ENCODE peak calls at places on chromosomes 13 and 19, in ten cellular contexts. P, Q, F, L, O, X, D, A, C and N are unnamed samples.

GRCh38 chr13:110716235-110716505 is 2.7 kb downstream of the ING1 start:
- DNase-seq in L (no peak), C (no peak), Q (no peak), P (peak), X (no peak), O (no peak), A (no peak), D (no peak), F (peak), N (peak)

GRCh38 chr13:40149611-40150283 is 494.3 kb downstream of the COG6 start:
- DNase-seq in P (no peak), X (no peak), L (peak), O (no peak), A (peak), C (peak), Q (no peak), D (no peak), F (peak), N (peak)

GRCh38 chr19:15397782-15398181 is 18.2 kb upstream of the AKAP8 start:
- DNase-seq in F (no peak), Q (no peak), L (no peak), D (no peak), O (no peak), A (no peak), C (no peak), P (no peak), X (no peak), N (no peak)

GRCh38 chr13:31927219-31927653 is 104.3 kb upstream of the FRY start:
- DNase-seq in F (no peak), Q (no peak), C (no peak), X (no peak), D (no peak), A (no peak), O (no peak), P (no peak), L (no peak), N (no peak)

GRCh38 chr13:113649212-113649611 is 8.8 kb downstream of the ATP4B start:
- DNase-seq in D (no peak), A (no peak), Q (no peak), P (no peak), O (peak), F (no peak), C (no peak), L (peak), X (no peak), N (no peak)

GRCh38 chr19:1151037-1151716 is 22.9 kb downstream of the SBNO2 start:
- DNase-seq in O (no peak), A (no peak), C (no peak), Q (no peak), D (no peak), P (no peak), X (no peak), F (peak), L (no peak), N (no peak)

GRCh38 chr19:38842439-38843174 is 7.2 kb downstream of the HNRNPL start:
- DNase-seq in P (no peak), D (no peak), X (no peak), Q (no peak), F (peak), O (no peak), C (no peak), A (no peak), L (no peak), N (no peak)

GRCh38 chr13:86087241-86087640 is 288.0 kb upstream of the SLITRK6 start:
- DNase-seq in Q (no peak), C (no peak), O (no peak), F (no peak), X (no peak), D (no peak), L (no peak), P (no peak), A (no peak), N (peak)

GRCh38 chr19:1357695-1358094 is 26.0 kb upstream of the NDUFS7 start:
- DNase-seq in F (no peak), X (no peak), D (no peak), Q (no peak), C (no peak), P (no peak), A (no peak), O (no peak), L (no peak), N (no peak)

GRCh38 chr13:21106089-21106488 is 44.7 kb upstream of the LATS2 start:
- DNase-seq in F (no peak), P (no peak), Q (no peak), O (no peak), L (no peak), C (peak), D (no peak), X (no peak), A (peak), N (peak)

GRCh38 chr13:38951525-38952313 is 38.9 kb downstream of the STOML3 start:
- DNase-seq in C (no peak), O (no peak), Q (peak), X (no peak), A (no peak), D (no peak), F (no peak), P (no peak), L (no peak), N (no peak)

GRCh38 chr13:26051231-26052135 is at the start of gene SHISA2:
- DNase-seq in O (peak), X (no peak), D (peak), F (peak), Q (peak), P (no peak), L (no peak), A (peak), C (no peak), N (peak)

GRCh38 chr13:69199664-69200063 is 908.0 kb upstream of the ATXN8OS start:
- DNase-seq in Q (no peak), X (no peak), D (no peak), O (no peak), C (no peak), P (no peak), A (no peak), L (no peak), F (no peak), N (no peak)

GRCh38 chr19:1122972-1123363 is 19.2 kb downstream of the GPX4 start:
- DNase-seq in C (peak), L (peak), F (peak), P (no peak), O (peak), Q (no peak), A (peak), D (no peak), X (no peak), N (peak)

GRCh38 chr13:113506025-113506685 is 15.6 kb upstream of the DCUN1D2 start:
- DNase-seq in X (no peak), D (no peak), C (no peak), F (no peak), Q (peak), O (no peak), L (no peak), A (no peak), P (no peak), N (no peak)

GRCh38 chr13:36509369-36509768 is 77.1 kb downstream of the CCNA1 start:
- DNase-seq in P (no peak), X (no peak), D (no peak), A (no peak), O (no peak), F (no peak), C (no peak), Q (no peak), L (no peak), N (no peak)

GRCh38 chr19:49328741-49329140 is 3.8 kb upstream of the SLC6A16 start:
- DNase-seq in L (no peak), C (no peak), F (no peak), O (no peak), P (no peak), A (no peak), Q (no peak), D (no peak), X (no peak), N (no peak)

DNA sequence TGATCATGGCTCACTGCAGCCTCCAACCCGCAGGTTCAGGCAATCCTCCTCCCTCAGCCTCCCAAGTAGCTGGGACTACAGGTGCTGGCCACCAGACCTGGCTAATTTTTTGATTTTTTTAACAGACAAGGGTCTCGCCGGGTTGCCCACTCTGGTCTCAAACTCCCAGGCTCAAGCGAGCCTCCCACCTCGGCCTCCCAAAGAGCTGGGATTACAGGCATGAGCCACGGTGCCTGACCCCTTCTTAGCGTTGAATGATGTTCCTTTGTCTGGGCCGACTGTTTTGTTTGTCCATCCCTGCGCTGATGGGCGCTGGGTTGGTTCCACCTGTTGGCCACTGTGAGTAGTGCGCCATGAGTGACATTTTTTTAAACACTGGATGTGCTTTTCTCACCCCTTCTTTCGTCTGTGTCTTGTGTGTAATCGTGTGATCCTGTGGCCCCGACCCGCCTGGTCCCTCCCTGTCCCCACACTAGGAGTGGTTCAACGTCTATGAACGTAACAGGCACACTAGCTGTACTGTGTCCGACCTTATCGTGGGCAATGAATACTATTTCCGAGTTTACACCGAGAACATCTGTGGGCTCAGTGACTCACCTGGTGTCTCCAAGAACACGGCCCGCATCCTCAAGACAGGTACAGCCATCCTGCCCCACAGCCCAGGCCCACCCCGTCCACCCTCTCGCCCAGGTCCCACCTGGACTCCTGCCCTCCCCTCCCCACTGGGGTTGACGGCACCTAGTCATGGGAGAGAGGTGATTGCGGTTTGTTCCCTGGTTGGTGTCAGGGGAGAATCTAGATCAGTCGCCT is 15.0 kb upstream of the EMC10 start:
- DNase-seq in O (peak), L (peak), P (peak), X (peak), Q (peak), F (peak), A (peak), D (no peak), C (peak), N (peak)
- TF ChIP-seq CTCF in O (peak), L (peak), P (no peak), X (peak), Q (peak), F (peak), A (peak), D (peak), C (peak), N (peak)

GRCh38 chr13:80196756-80197155 is 144.2 kb downstream of the SPRY2 start:
- DNase-seq in O (no peak), Q (no peak), C (peak), P (no peak), L (no peak), D (no peak), F (no peak), A (peak), X (no peak), N (no peak)
- TF ChIP-seq CTCF in O (no peak), Q (no peak), C (no peak), P (no peak), L (no peak), D (no peak), F (no peak), A (no peak), X (no peak), N (no peak)

DNA sequence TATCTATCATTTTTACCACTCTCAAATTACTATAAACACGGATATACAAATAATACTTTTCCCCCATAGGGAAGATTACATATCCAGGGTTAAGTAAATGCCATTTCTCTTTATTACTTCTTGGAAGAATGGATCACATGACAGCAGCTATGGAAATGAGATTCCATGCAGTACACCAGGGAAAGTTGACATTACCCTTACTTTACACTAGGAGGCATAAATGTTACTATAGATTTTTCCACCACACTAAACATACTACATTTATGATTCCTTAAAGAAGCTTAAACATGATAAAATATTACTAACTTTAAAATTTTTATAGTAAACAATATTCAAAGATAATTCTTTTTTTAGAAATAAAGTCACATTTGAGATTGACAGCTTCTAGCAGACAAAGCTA is 611.4 kb downstream of the PCDH9 start:
- DNase-seq in F (peak), D (no peak), Q (no peak), L (no peak), A (peak), P (no peak), O (no peak), X (no peak), C (peak), N (peak)
- TF ChIP-seq CTCF in F (peak), D (peak), Q (no peak), L (no peak), A (peak), P (no peak), O (peak), X (no peak), C (peak), N (peak)

DNA sequence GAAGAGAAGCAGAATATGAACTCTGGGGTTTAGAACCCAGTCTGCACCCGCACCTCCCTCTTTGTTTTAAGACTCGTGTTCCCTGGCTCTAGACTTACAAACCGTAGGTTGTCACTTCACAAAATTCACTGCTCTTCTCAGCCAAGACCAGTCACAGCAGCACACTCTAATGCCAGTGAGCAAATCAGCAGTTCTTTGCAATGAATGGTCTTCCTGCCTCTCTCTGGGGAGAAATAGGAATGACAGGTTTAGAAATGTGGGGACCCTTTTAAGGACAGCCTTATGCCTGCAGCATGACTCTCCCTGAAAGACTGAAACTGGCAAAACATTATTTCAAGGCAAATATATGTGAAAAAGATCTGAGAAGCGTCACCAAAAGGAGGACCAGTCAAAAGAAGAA is 156.9 kb downstream of the KCTD15 start:
- DNase-seq in O (no peak), Q (no peak), C (no peak), P (no peak), D (no peak), F (no peak), A (no peak), L (no peak), X (no peak), N (no peak)
- TF ChIP-seq CTCF in O (peak), Q (no peak), C (no peak), P (no peak), D (peak), F (no peak), A (no peak), L (no peak), X (no peak), N (no peak)

GRCh38 chr19:13163609-13164364 is 13.6 kb downstream of the IER2 start:
- DNase-seq in A (peak), X (peak), L (peak), O (peak), C (peak), D (peak), P (peak), F (peak), Q (no peak), N (peak)
- TF ChIP-seq CTCF in A (no peak), X (no peak), L (no peak), O (no peak), C (no peak), D (no peak), P (no peak), F (no peak), Q (no peak), N (no peak)

GRCh38 chr19:18074192-18074591 is 12.5 kb downstream of the IL12RB1 start:
- DNase-seq in O (no peak), P (no peak), F (no peak), C (no peak), X (no peak), D (no peak), Q (no peak), L (no peak), A (no peak), N (no peak)
- TF ChIP-seq CTCF in O (no peak), P (no peak), F (no peak), C (peak), X (no peak), D (no peak), Q (no peak), L (no peak), A (no peak), N (no peak)

GRCh38 chr13:57557979-57558529 is 73.5 kb upstream of the PCDH17 start:
- DNase-seq in Q (no peak), F (peak), P (no peak), C (no peak), D (no peak), X (no peak), O (no peak), A (no peak), L (no peak), N (peak)
- TF ChIP-seq CTCF in Q (no peak), F (no peak), P (no peak), C (no peak), D (peak), X (no peak), O (no peak), A (no peak), L (no peak), N (no peak)